ENCODE peak calls at places on chromosomes 3 and 15, in four cellular contexts. O is CD4-positive, alpha-beta T cell; P is left ventricle myocardium inferior; H is tibial artery. S is an unnamed sample.

GRCh38 chr15:38149315-38149714 is 103.3 kb upstream of the SPRED1 start:
- DNase-seq in P (no peak), H (no peak), O (no peak), S (no peak)

GRCh38 chr15:100147828-100148227 is 193.9 kb downstream of the ADAMTS17 start:
- DNase-seq in O (no peak), H (no peak), P (no peak), S (no peak)

GRCh38 chr3:188918086-188918485 is 253.7 kb upstream of the TPRG1 start:
- DNase-seq in H (no peak), O (no peak), P (no peak), S (no peak)

GRCh38 chr15:99744142-99744541 is 10.9 kb upstream of the LYSMD4 start:
- DNase-seq in H (no peak), P (no peak), O (no peak), S (no peak)

GRCh38 chr3:64238971-64239667 is 13.9 kb upstream of the PRICKLE2 start:
- DNase-seq in H (peak), P (peak), O (no peak), S (no peak)

GRCh38 chr3:179882322-179882721 is 154.4 kb downstream of the PEX5L start:
- DNase-seq in O (no peak), P (no peak), H (no peak), S (no peak)

GRCh38 chr3:155859859-155860258 is 5.6 kb upstream of the SLC33A1 start:
- DNase-seq in P (no peak), O (no peak), H (no peak), S (no peak)

GRCh38 chr3:56314842-56315241 is 153.4 kb downstream of the ERC2 start:
- DNase-seq in O (no peak), P (no peak), H (no peak), S (no peak)

GRCh38 chr15:52139599-52140462 is 27.3 kb upstream of the BCL2L10 start:
- DNase-seq in P (peak), O (peak), H (peak), S (peak)

GRCh38 chr3:165753560-165753959 is 83.7 kb downstream of the BCHE start:
- DNase-seq in P (no peak), O (no peak), H (no peak), S (no peak)

GRCh38 chr3:123084738-123085237 is 18.0 kb downstream of the PDIA5 start:
- DNase-seq in O (no peak), P (no peak), H (no peak), S (no peak)

GRCh38 chr3:140303875-140304274 is 368.9 kb downstream of the CLSTN2 start:
- DNase-seq in H (no peak), P (no peak), O (no peak), S (no peak)

GRCh38 chr3:185766645-185767323 is 58.1 kb downstream of the IGF2BP2 start:
- DNase-seq in H (no peak), P (no peak), O (no peak), S (no peak)

GRCh38 chr15:99015677-99016568 is 8.3 kb upstream of the PGPEP1L start:
- DNase-seq in P (no peak), O (no peak), H (no peak), S (no peak)

DNA sequence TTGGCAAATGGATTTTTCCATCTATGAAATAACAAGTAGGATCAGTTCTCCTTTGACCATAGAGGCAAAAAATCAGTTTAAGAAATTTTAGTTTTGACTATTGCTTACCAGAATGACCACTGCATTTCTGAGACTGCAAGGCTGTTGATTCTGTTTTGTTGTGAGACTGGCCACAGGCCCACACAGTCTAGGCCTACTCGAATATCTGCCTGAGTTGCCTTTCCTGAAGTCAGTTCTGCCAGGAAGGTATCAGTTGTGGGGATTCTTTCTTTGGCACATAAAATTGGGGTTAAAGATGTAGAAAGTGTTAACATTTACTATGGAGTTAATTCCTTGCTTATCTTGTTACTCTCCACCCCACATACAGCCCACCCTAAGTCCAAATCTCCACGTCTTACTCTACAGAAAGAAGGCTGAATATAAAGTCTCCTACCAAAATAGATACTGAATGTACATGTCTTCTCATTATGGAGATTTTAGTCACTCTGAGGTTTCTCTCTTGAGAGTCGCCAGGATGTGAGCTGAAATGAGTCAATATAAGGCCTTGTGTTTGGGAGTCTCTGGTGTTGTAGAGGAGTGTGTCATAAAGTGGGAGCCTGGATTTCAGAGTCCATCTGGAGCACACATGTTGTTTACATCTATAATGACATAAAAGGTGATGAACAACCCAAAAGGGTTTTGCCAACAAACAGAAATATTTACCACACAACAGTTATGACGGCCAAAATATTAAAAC is 45.0 kb upstream of the WWTR1 start:
- DNase-seq in P (no peak), O (no peak), H (no peak), S (no peak)
- H3K27ac ChIP-seq in P (peak), O (no peak), H (no peak), S (no peak)

DNA sequence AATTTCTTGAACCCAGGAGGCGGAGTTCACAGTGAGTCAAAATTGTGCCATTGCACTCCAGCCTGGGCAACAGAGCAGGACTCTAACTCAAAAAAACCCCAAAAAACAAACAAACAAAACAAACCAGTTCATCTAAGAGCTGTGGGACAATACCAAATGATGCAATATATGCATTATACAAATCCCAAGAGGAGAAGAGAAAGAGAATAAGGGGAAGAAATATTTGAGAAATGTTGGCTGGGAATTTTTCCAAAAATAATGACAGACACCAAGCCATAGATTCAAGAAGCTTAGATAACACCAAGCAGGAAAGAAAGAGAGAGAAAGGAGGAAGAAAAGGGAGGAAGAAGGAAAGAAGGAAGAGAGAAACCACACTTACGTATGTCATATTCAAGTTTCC is 82.6 kb downstream of the KLF13 start:
- DNase-seq in H (no peak), P (no peak), O (no peak), S (no peak)
- H3K27ac ChIP-seq in H (no peak), P (no peak), O (no peak), S (no peak)

GRCh38 chr15:63502137-63502801 is 2.1 kb upstream of the USP3 start:
- DNase-seq in H (no peak), P (no peak), O (no peak), S (no peak)

GRCh38 chr15:63504247-63504978 is at the start of gene USP3:
- DNase-seq in P (peak), H (peak), O (peak), S (peak)

GRCh38 chr15:63502843-63503738 is 1.3 kb upstream of the USP3 start:
- DNase-seq in O (peak), P (peak), H (peak), S (peak)

GRCh38 chr15:63504979-63505841 is 817 bp downstream of the USP3 start:
- DNase-seq in O (peak), P (peak), H (peak), S (peak)

GRCh38 chr15:63503739-63504246 is 600 bp upstream of the USP3 start:
- DNase-seq in O (peak), H (no peak), P (no peak), S (no peak)
- H3K27ac ChIP-seq in O (peak), H (peak), P (peak), S (peak)

DNA sequence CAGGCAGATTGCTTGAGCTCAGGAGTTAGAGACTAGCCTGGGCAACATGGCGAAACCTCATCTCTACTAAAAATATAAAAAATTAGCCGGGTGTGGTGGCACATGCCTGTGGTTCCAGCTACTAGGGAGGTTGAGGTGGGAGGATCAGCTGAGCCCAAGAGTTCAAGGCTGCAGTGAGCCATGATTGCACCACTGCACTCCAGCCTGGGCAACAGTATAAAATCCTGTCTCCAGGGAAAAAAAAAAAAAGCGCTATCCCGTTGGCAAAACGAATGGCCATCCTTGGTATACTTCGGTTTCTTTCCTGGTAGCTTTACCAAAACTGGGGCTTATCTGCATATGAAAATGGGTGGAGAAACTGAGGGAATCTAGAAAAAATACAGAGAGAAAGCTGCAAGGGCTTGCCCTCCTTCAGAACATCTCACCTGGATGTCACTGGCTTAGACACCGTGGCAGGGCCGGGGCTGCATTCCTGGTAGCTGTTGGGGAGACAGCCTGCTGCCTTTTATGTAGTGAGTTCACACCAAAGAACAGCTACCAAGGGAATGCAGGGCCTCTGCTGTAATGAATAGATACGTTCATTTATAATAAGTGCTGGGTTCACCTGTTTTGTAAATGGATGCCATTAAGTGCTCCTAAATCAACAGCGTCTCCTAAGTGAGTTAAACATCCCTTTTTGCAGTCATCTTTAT is 96.0 kb downstream of the IQSEC1 start:
- DNase-seq in O (no peak), H (no peak), P (no peak), S (no peak)
- H3K27ac ChIP-seq in O (no peak), H (no peak), P (no peak), S (no peak)

S was measured in substantia nigra.